ENCODE peak calls at places on chromosome 7, in eight cellular contexts. W is IMR-90; X is A549; Q is left ventricle myocardium inferior; Z is K562; F is suprapubic skin; L is heart left ventricle; C is CD8-positive, alpha-beta T cell. I is an unnamed sample. For H3K4me1, the result is how much of the 10 kb centered on the place peaks cover.

GRCh38 chr7:94352854-94353253 is 41.8 kb upstream of the COL1A2 start:
- DNase-seq in Z (no peak), F (no peak), W (no peak), C (no peak), Q (no peak), L (no peak), X (no peak), I (no peak)

GRCh38 chr7:150735596-150736358 is 1.4 kb upstream of the GIMAP5 start:
- DNase-seq in F (no peak), W (no peak), X (no peak), C (no peak), Z (no peak), L (no peak), Q (no peak), I (no peak)

GRCh38 chr7:92461027-92462003 is 14.0 kb downstream of the GATAD1 start:
- DNase-seq in L (no peak), Q (no peak), X (peak), C (peak), Z (peak), W (peak), F (no peak), I (no peak)

GRCh38 chr7:13476881-13477444 is 512.5 kb downstream of the ETV1 start:
- DNase-seq in W (no peak), L (no peak), F (no peak), C (no peak), Q (no peak), X (no peak), Z (no peak), I (no peak)

GRCh38 chr7:111677848-111678247 is 115.6 kb upstream of the IMMP2L start:
- DNase-seq in X (no peak), W (no peak), Q (no peak), L (no peak), F (no peak), Z (no peak), C (no peak), I (no peak)

GRCh38 chr7:18541189-18541870 is 45.8 kb downstream of the HDAC9 start:
- DNase-seq in W (peak), X (no peak), Q (peak), L (peak), C (no peak), Z (no peak), F (no peak), I (no peak)

GRCh38 chr7:150668472-150668911 is 17.0 kb upstream of the GIMAP2 start:
- DNase-seq in X (no peak), F (no peak), W (no peak), C (peak), Z (no peak), Q (no peak), L (no peak), I (no peak)

GRCh38 chr7:96707901-96708774 is 1.5 kb downstream of the SEM1 start:
- DNase-seq in C (no peak), X (no peak), L (no peak), Z (no peak), F (no peak), Q (no peak), W (no peak), I (no peak)

GRCh38 chr7:111931958-111932357 is 274.2 kb downstream of the DOCK4 start:
- DNase-seq in W (peak), X (no peak), Q (no peak), C (no peak), L (no peak), Z (no peak), F (no peak), I (no peak)

GRCh38 chr7:40996330-40996729 is 706.6 kb downstream of the INHBA start:
- DNase-seq in W (no peak), Z (no peak), F (no peak), C (no peak), Q (no peak), L (no peak), X (no peak), I (no peak)

GRCh38 chr7:148856035-148856881 is 27.8 kb downstream of the EZH2 start:
- DNase-seq in W (peak), Z (peak), Q (no peak), C (peak), X (peak), L (no peak), F (no peak), I (peak)

GRCh38 chr7:92830532-92831110 is 5.8 kb downstream of the CDK6 start:
- DNase-seq in W (peak), F (no peak), L (no peak), C (no peak), X (no peak), Z (no peak), Q (no peak), I (peak)

GRCh38 chr7:38630720-38631673 is at the start of gene AMPH:
- DNase-seq in C (no peak), F (peak), L (peak), W (peak), Q (peak), Z (no peak), X (no peak), I (no peak)

GRCh38 chr7:16129431-16130126 is 291.8 kb downstream of the CRPPA start:
- DNase-seq in Z (no peak), L (no peak), W (peak), C (no peak), Q (no peak), X (no peak), F (no peak), I (no peak)

GRCh38 chr7:152479595-152479994 is 43.8 kb upstream of the KMT2C start:
- DNase-seq in F (no peak), L (no peak), W (no peak), Q (no peak), C (no peak), X (no peak), Z (no peak), I (no peak)

GRCh38 chr7:44225566-44226395 is 25.0 kb downstream of the YKT6 start:
- DNase-seq in Z (no peak), C (no peak), L (peak), F (no peak), W (no peak), X (no peak), Q (no peak), I (no peak)

GRCh38 chr7:114720725-114721124 is 201.2 kb upstream of the MDFIC start:
- DNase-seq in X (no peak), Q (no peak), W (no peak), C (no peak), Z (no peak), L (no peak), F (no peak), I (no peak)

GRCh38 chr7:28840515-28841125 is 117.5 kb downstream of the TRIL start:
- DNase-seq in C (no peak), X (peak), W (no peak), Q (no peak), L (no peak), Z (no peak), F (no peak), I (no peak)

GRCh38 chr7:119377-120163 is 72.8 kb upstream of the FAM20C start:
- DNase-seq in X (no peak), W (no peak), F (no peak), Q (peak), L (peak), C (no peak), Z (no peak), I (no peak)

GRCh38 chr7:143882020-143882610 is 19.9 kb downstream of the TCAF1 start:
- DNase-seq in Q (peak), F (no peak), W (peak), C (no peak), X (no peak), L (peak), Z (no peak), I (no peak)

GRCh38 chr7:7330997-7331396 is 148.7 kb downstream of the C1GALT1 start:
- DNase-seq in X (peak), W (no peak), F (no peak), L (no peak), Z (peak), Q (no peak), C (no peak), I (no peak)

GRCh38 chr7:68158686-68159255 is 1162.1 kb downstream of the TYW1 start:
- DNase-seq in F (no peak), Z (no peak), C (no peak), Q (no peak), X (no peak), W (no peak), L (no peak), I (no peak)

GRCh38 chr7:8147760-8148463 is 114.1 kb downstream of the ICA1 start:
- DNase-seq in F (no peak), Q (no peak), L (no peak), X (no peak), W (no peak), C (no peak), Z (no peak), I (no peak)

GRCh38 chr7:114533151-114533550 is 118.5 kb downstream of the FOXP2 start:
- DNase-seq in X (no peak), W (no peak), Z (no peak), Q (no peak), L (no peak), C (no peak), F (no peak), I (no peak)

GRCh38 chr7:31029674-31030073 is 22.4 kb upstream of the ADCYAP1R1 start:
- DNase-seq in Q (no peak), X (no peak), Z (no peak), W (no peak), F (no peak), L (no peak), C (no peak), I (no peak)

GRCh38 chr7:70289067-70289466 is 690.8 kb downstream of the AUTS2 start:
- DNase-seq in W (no peak), C (no peak), Z (no peak), F (no peak), X (no peak), L (no peak), Q (no peak), I (no peak)

GRCh38 chr7:23276381-23276780 is 22.8 kb upstream of the MALSU1 start:
- DNase-seq in Q (no peak), W (no peak), L (no peak), C (no peak), X (no peak), Z (no peak), F (no peak), I (no peak)

GRCh38 chr7:157097569-157097968 is 41.2 kb upstream of the UBE3C start:
- DNase-seq in W (no peak), C (no peak), Z (no peak), L (no peak), X (no peak), Q (no peak), F (no peak), I (no peak)

GRCh38 chr7:125636320-125636962 is 706.8 kb upstream of the POT1 start:
- DNase-seq in L (no peak), Q (no peak), F (no peak), Z (no peak), W (no peak), X (no peak), C (no peak), I (no peak)

GRCh38 chr7:3760696-3761095 is 459.6 kb downstream of the SDK1 start:
- DNase-seq in X (no peak), Q (no peak), F (no peak), W (peak), L (no peak), C (no peak), Z (no peak), I (no peak)

GRCh38 chr7:144035385-144035784 is 13.4 kb upstream of the OR2A5 start:
- DNase-seq in Z (no peak), W (no peak), X (no peak), Q (no peak), C (no peak), L (no peak), F (no peak), I (no peak)

GRCh38 chr7:92788559-92789183 is 47.7 kb downstream of the CDK6 start:
- DNase-seq in Z (peak), F (no peak), L (no peak), Q (no peak), X (no peak), C (no peak), W (no peak), I (no peak)

GRCh38 chr7:111184960-111185359 is 94.0 kb downstream of the LRRN3 start:
- DNase-seq in C (no peak), F (no peak), W (no peak), Q (no peak), L (no peak), Z (no peak), X (no peak), I (no peak)

GRCh38 chr7:12868027-12868426 is 180.6 kb downstream of the ARL4A start:
- DNase-seq in W (no peak), Z (no peak), X (no peak), L (no peak), Q (no peak), C (no peak), F (no peak), I (no peak)

GRCh38 chr7:102271158-102271798 is 15.4 kb upstream of the SH2B2 start:
- DNase-seq in Z (no peak), L (no peak), W (no peak), Q (no peak), F (no peak), X (no peak), C (no peak), I (no peak)

GRCh38 chr7:28062197-28062988 is 118.2 kb downstream of the JAZF1 start:
- DNase-seq in Z (peak), W (peak), F (no peak), Q (peak), C (peak), X (peak), L (peak), I (peak)

GRCh38 chr7:35975851-35976454 is 175.1 kb downstream of the SEPTIN7 start:
- DNase-seq in W (peak), L (no peak), Q (no peak), F (no peak), C (peak), X (no peak), Z (peak), I (no peak)

GRCh38 chr7:44048031-44048795 is 3.7 kb downstream of the DBNL start:
- DNase-seq in X (no peak), F (peak), C (no peak), W (no peak), Q (peak), L (no peak), Z (no peak), I (no peak)

GRCh38 chr7:98810166-98810802 is 59.5 kb downstream of the TMEM130 start:
- DNase-seq in X (no peak), C (no peak), Q (no peak), L (no peak), W (no peak), Z (no peak), F (no peak), I (peak)

GRCh38 chr7:50591480-50592438 is 26.6 kb upstream of the DDC start:
- DNase-seq in F (no peak), Z (no peak), L (no peak), W (no peak), Q (no peak), X (no peak), C (no peak), I (no peak)

GRCh38 chr7:1459930-1460756 is 873 bp upstream of the MICALL2 start:
- DNase-seq in F (peak), C (no peak), Z (no peak), Q (peak), L (no peak), W (no peak), X (no peak), I (no peak)
- H3K4me1 ChIP-seq in F (half or more), C (under half), Z (under half), Q (half or more), L (under half), W (under half), X (half or more), I (under half)

DNA sequence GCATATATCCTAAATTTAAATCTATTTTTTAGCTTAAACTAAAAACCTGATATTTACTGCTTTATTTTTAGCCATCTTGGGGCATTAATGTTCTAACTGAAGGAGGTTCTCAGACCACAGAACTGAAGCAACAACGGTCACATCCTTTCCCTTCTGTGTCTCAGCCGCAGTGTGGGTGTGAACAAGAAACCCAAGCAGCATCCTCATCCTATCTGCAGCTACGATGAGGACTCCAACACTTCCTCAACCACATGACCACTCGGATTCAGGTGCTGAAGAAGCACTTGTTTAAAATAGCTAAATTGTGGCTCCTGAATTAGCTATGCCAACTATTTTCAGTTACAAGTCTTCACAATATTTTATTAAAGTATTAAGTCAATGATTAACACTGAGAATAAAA is 5.3 kb downstream of the ESYT2 start:
- DNase-seq in F (no peak), W (no peak), C (peak), L (no peak), Q (no peak), Z (no peak), X (no peak), I (no peak)
- H3K4me1 ChIP-seq in F (half or more), W (under half), C (half or more), L (under half), Q (half or more), Z (under half), X (half or more), I (under half)

GRCh38 chr7:120662291-120662690 is 195.7 kb downstream of the TSPAN12 start:
- DNase-seq in Q (no peak), C (no peak), F (no peak), L (no peak), W (no peak), Z (no peak), X (no peak), I (no peak)

GRCh38 chr7:120665068-120665467 is 192.9 kb downstream of the TSPAN12 start:
- DNase-seq in X (no peak), W (no peak), C (no peak), Z (no peak), F (no peak), L (no peak), Q (no peak), I (no peak)
- H3K4me1 ChIP-seq in X (under half), W (under half), C (under half), Z (under half), F (under half), L (under half), Q (under half), I (under half)

DNA sequence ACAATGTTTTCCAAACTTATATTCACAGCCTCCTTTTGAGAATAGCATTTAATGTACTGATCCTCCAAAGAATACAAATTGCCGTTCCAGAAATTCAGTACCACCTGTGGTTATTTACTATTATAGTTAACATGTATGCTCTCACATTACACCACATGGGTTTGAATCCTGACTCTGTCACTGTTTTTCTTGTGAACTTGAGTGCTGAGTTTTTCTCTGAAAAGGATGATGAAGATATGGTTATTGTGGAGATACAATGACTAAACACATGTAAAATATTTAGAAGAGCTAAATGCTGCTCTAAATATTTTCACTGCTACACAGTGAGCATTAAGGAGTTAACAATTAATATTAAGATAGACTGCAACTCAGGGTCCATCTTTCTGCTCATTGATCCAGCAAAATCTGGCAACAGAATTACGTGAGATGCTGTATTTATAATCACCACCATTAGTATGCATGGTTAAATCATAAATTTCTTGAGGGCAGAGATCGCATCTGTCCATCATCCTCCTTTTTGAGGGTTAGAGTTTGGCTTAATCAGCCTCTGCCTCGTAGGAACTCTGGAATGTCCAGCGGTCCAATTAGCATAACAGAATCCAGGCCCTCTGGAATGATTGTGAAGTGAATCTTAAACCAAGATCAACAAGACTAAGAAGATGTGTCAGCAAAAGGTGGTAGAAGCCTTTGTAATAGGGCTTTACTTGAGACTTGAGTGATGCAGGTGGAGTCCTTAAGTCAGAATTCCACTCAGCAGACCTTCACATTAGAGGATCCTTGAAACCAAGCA is 152.8 kb downstream of the MACC1 start:
- DNase-seq in W (peak), Q (no peak), Z (no peak), C (no peak), F (no peak), L (no peak), X (no peak), I (peak)
- H3K4me1 ChIP-seq in W (under half), Q (under half), Z (under half), C (under half), F (under half), L (under half), X (under half), I (under half)

GRCh38 chr7:90225601-90226000 is 14.1 kb downstream of the STEAP2 start:
- DNase-seq in Z (no peak), L (no peak), W (no peak), X (no peak), Q (no peak), C (no peak), F (no peak), I (no peak)

GRCh38 chr7:90222811-90223725 is 11.5 kb downstream of the STEAP2 start:
- DNase-seq in F (no peak), X (no peak), C (no peak), Q (peak), W (peak), L (no peak), Z (no peak), I (peak)

GRCh38 chr7:90227259-90227658 is 15.7 kb downstream of the STEAP2 start:
- DNase-seq in W (no peak), Z (no peak), Q (no peak), C (no peak), L (no peak), X (no peak), F (no peak), I (no peak)

GRCh38 chr7:90224204-90224603 is 12.7 kb downstream of the STEAP2 start:
- DNase-seq in F (no peak), X (no peak), C (no peak), Q (no peak), Z (no peak), L (no peak), W (no peak), I (no peak)

GRCh38 chr7:90225181-90225580 is 13.6 kb downstream of the STEAP2 start:
- DNase-seq in X (no peak), Z (no peak), C (no peak), F (no peak), L (no peak), Q (no peak), W (no peak), I (no peak)
- H3K4me1 ChIP-seq in X (under half), Z (under half), C (under half), F (under half), L (under half), Q (under half), W (under half), I (under half)

GRCh38 chr7:128862571-128863432 is at the start of gene ATP6V1F:
- DNase-seq in W (peak), Q (peak), Z (peak), F (peak), C (peak), L (peak), X (peak), I (peak)

GRCh38 chr7:128861957-128862570 is 592 bp upstream of the ATP6V1F start:
- DNase-seq in W (no peak), C (no peak), L (no peak), Z (no peak), Q (no peak), F (no peak), X (no peak), I (no peak)

GRCh38 chr7:128865996-128866877 is 3.6 kb downstream of the ATP6V1F start:
- DNase-seq in Z (no peak), C (no peak), X (no peak), Q (no peak), W (no peak), F (no peak), L (no peak), I (no peak)

GRCh38 chr7:128865303-128865702 is 2.6 kb downstream of the ATP6V1F start:
- DNase-seq in W (no peak), C (no peak), X (no peak), Q (no peak), L (no peak), F (no peak), Z (no peak), I (no peak)

GRCh38 chr7:128863433-128863989 is 855 bp downstream of the ATP6V1F start:
- DNase-seq in W (peak), F (no peak), X (peak), L (no peak), Q (no peak), C (peak), Z (peak), I (peak)
- H3K4me1 ChIP-seq in W (under half), F (under half), X (under half), L (under half), Q (half or more), C (under half), Z (under half), I (under half)

DNA sequence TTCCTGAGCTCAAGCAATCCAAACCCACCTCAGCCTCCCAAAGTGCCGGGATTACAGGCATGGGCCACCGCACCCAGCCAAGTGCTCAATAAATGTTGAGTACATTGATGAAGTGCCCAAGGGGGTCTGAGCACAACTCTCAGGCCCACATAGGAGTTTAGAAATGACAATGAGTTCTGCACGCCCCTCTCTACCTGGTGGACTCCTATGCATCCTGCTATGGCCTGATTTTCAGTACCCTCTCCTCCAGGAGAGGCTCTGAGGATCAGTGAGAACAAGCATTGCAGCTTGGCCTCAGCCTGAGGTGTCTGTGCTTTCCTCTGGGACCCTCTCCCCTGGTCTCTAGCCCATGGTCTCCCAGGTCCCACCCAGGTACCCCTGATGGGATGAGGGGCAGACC is 20.9 kb upstream of the GRIFIN start:
- DNase-seq in F (no peak), C (no peak), L (no peak), Q (no peak), W (no peak), Z (no peak), X (no peak), I (no peak)
- H3K4me1 ChIP-seq in F (under half), C (under half), L (under half), Q (under half), W (under half), Z (under half), X (under half), I (under half)

I was measured in SJSA1.